ENCODE peak calls at places on chromosome 9, in eight cellular contexts. V is GM12865; U is nucleus accumbens; S is CD8-positive, alpha-beta T cell; Q is heart right ventricle; A is SHP77; Y is glomerular endothelial cell; J is fibroblast of villous mesenchyme. K is an unnamed sample.

GRCh38 chr9:112914524-112914923 is 23.8 kb upstream of the SLC46A2 start:
- DNase-seq in V (no peak), U (no peak), S (no peak), Q (no peak), A (no peak), Y (no peak), J (no peak), K (peak; percentile 15)

GRCh38 chr9:126407125-126407870 is 80.7 kb downstream of the MVB12B start:
- DNase-seq in V (no peak), U (no peak), S (no peak), Q (no peak), A (peak; percentile 46), Y (no peak), J (peak; percentile 18), K (no peak)

GRCh38 chr9:112443200-112443599 is 43.4 kb upstream of the KIAA1958 start:
- DNase-seq in V (peak; percentile 38), U (no peak), S (no peak), Q (no peak), A (no peak), Y (no peak), J (peak; percentile 35), K (peak; percentile 42)

GRCh38 chr9:93586290-93587057 is 10.1 kb downstream of the PHF2 start:
- DNase-seq in V (no peak), U (no peak), S (no peak), Q (no peak), A (no peak), Y (no peak), J (no peak), K (no peak)

GRCh38 chr9:81801190-81801589 is 111.8 kb upstream of the TLE1 start:
- DNase-seq in V (no peak), U (no peak), S (no peak), Q (no peak), A (no peak), Y (no peak), J (no peak), K (peak; percentile 4)

GRCh38 chr9:19184144-19184917 is 46.2 kb upstream of the DENND4C start:
- DNase-seq in V (peak; percentile 86), U (no peak), S (peak; percentile 70), Q (peak; percentile 71), A (no peak), Y (peak; percentile 75), J (peak; percentile 94), K (peak; percentile 33)

GRCh38 chr9:100409176-100409556 is 17.8 kb upstream of the MSANTD3 start:
- DNase-seq in V (no peak), U (no peak), S (no peak), Q (no peak), A (no peak), Y (no peak), J (no peak), K (no peak)

GRCh38 chr9:133060417-133060841 is 1.4 kb upstream of the CEL start:
- DNase-seq in V (no peak), U (no peak), S (no peak), Q (no peak), A (no peak), Y (no peak), J (no peak), K (peak; percentile 31)

GRCh38 chr9:127918201-127919107 is 1.6 kb upstream of the ST6GALNAC4 start:
- DNase-seq in V (peak; percentile 39), U (no peak), S (no peak), Q (no peak), A (no peak), Y (no peak), J (peak; percentile 64), K (peak; percentile 33)

GRCh38 chr9:33448159-33448511 is 742 bp upstream of the AQP3 start:
- DNase-seq in V (no peak), U (no peak), S (no peak), Q (no peak), A (no peak), Y (no peak), J (no peak), K (no peak)

GRCh38 chr9:91847576-91847975 is 102.5 kb downstream of the ROR2 start:
- DNase-seq in V (peak; percentile 12), U (no peak), S (no peak), Q (no peak), A (no peak), Y (no peak), J (peak; percentile 45), K (no peak)

GRCh38 chr9:18721267-18722079 is 247.5 kb downstream of the ADAMTSL1 start:
- DNase-seq in V (no peak), U (no peak), S (no peak), Q (no peak), A (peak; percentile 21), Y (no peak), J (no peak), K (no peak)

GRCh38 chr9:27586200-27586599 is 12.9 kb upstream of the C9orf72 start:
- DNase-seq in V (no peak), U (no peak), S (no peak), Q (no peak), A (no peak), Y (no peak), J (no peak), K (peak; percentile 56)

GRCh38 chr9:91420471-91421021 is 3.1 kb downstream of the NFIL3 start:
- DNase-seq in V (no peak), U (no peak), S (no peak), Q (no peak), A (no peak), Y (no peak), J (peak; percentile 56), K (peak; percentile 31)

GRCh38 chr9:5611321-5612186 is 17.4 kb upstream of the RIC1 start:
- DNase-seq in V (no peak), U (no peak), S (no peak), Q (no peak), A (no peak), Y (no peak), J (no peak), K (no peak)

GRCh38 chr9:93122721-93123221 is 11.3 kb downstream of the NINJ1 start:
- DNase-seq in V (no peak), U (no peak), S (no peak), Q (no peak), A (no peak), Y (no peak), J (no peak), K (no peak)

GRCh38 chr9:76475691-76476090 is 16.7 kb downstream of the GCNT1 start:
- DNase-seq in V (no peak), U (no peak), S (no peak), Q (no peak), A (no peak), Y (no peak), J (no peak), K (no peak)

GRCh38 chr9:124855566-124855943 is 2.3 kb downstream of the WDR38 start:
- DNase-seq in V (no peak), U (no peak), S (no peak), Q (no peak), A (no peak), Y (no peak), J (no peak), K (no peak)

GRCh38 chr9:132324425-132324824 is 30.4 kb downstream of the SETX start:
- DNase-seq in V (no peak), U (no peak), S (no peak), Q (no peak), A (no peak), Y (no peak), J (no peak), K (no peak)

GRCh38 chr9:69502671-69503301 is 169.4 kb downstream of the APBA1 start:
- DNase-seq in V (no peak), U (no peak), S (no peak), Q (no peak), A (no peak), Y (peak; percentile 82), J (peak; percentile 5), K (no peak)